ENCODE peak calls at places on chromosome 3, in seven cellular contexts. One of them, this sample, is unnamed.

GRCh38 chr3:159252772-159253384 is 451.0 kb downstream of the MFSD1 start:
- DNase-seq in COR-L47: peak
- DNase-seq in stimulated activated naive B cell treated with anti-CD40 and anti-IgM and Interleukin-4, amounts not matched to agents 10 μg/mL and 1 μg/mL and 100 μg/mL, for 72 hours: no peak
- DNase-seq in GM19239: no peak
- DNase-seq in epithelial cell of esophagus: peak
- DNase-seq in activated naive CD4-positive, alpha-beta T cell: no peak
- DNase-seq in iris pigment epithelial cell: peak
- DNase-seq in this sample: no peak

GRCh38 chr3:195257454-195258448 is 13.2 kb downstream of the XXYLT1 start:
- DNase-seq in COR-L47: no peak
- DNase-seq in stimulated activated naive B cell treated with anti-CD40 and anti-IgM and Interleukin-4, amounts not matched to agents 10 μg/mL and 1 μg/mL and 100 μg/mL, for 72 hours: no peak
- DNase-seq in GM19239: no peak
- DNase-seq in epithelial cell of esophagus: no peak
- DNase-seq in activated naive CD4-positive, alpha-beta T cell: no peak
- DNase-seq in iris pigment epithelial cell: peak
- DNase-seq in this sample: no peak

GRCh38 chr3:131393056-131393455 is 11.5 kb downstream of the NUDT16 start:
- DNase-seq in COR-L47: no peak
- DNase-seq in stimulated activated naive B cell treated with anti-CD40 and anti-IgM and Interleukin-4, amounts not matched to agents 10 μg/mL and 1 μg/mL and 100 μg/mL, for 72 hours: no peak
- DNase-seq in GM19239: no peak
- DNase-seq in epithelial cell of esophagus: no peak
- DNase-seq in activated naive CD4-positive, alpha-beta T cell: no peak
- DNase-seq in iris pigment epithelial cell: no peak
- DNase-seq in this sample: no peak

GRCh38 chr3:159233734-159234133 is 431.9 kb downstream of the MFSD1 start:
- DNase-seq in COR-L47: no peak
- DNase-seq in stimulated activated naive B cell treated with anti-CD40 and anti-IgM and Interleukin-4, amounts not matched to agents 10 μg/mL and 1 μg/mL and 100 μg/mL, for 72 hours: no peak
- DNase-seq in GM19239: no peak
- DNase-seq in epithelial cell of esophagus: no peak
- DNase-seq in activated naive CD4-positive, alpha-beta T cell: no peak
- DNase-seq in iris pigment epithelial cell: no peak
- DNase-seq in this sample: no peak

GRCh38 chr3:171788546-171789351 is 21.5 kb downstream of the PLD1 start:
- DNase-seq in COR-L47: no peak
- DNase-seq in stimulated activated naive B cell treated with anti-CD40 and anti-IgM and Interleukin-4, amounts not matched to agents 10 μg/mL and 1 μg/mL and 100 μg/mL, for 72 hours: no peak
- DNase-seq in GM19239: no peak
- DNase-seq in epithelial cell of esophagus: peak
- DNase-seq in activated naive CD4-positive, alpha-beta T cell: no peak
- DNase-seq in iris pigment epithelial cell: peak
- DNase-seq in this sample: no peak

GRCh38 chr3:9600597-9600996 is 47.0 kb upstream of the LHFPL4 start:
- DNase-seq in COR-L47: no peak
- DNase-seq in stimulated activated naive B cell treated with anti-CD40 and anti-IgM and Interleukin-4, amounts not matched to agents 10 μg/mL and 1 μg/mL and 100 μg/mL, for 72 hours: no peak
- DNase-seq in GM19239: no peak
- DNase-seq in epithelial cell of esophagus: peak
- DNase-seq in activated naive CD4-positive, alpha-beta T cell: no peak
- DNase-seq in iris pigment epithelial cell: peak
- DNase-seq in this sample: no peak

GRCh38 chr3:52494446-52494845 is 692 bp upstream of the STAB1 start:
- DNase-seq in COR-L47: no peak
- DNase-seq in stimulated activated naive B cell treated with anti-CD40 and anti-IgM and Interleukin-4, amounts not matched to agents 10 μg/mL and 1 μg/mL and 100 μg/mL, for 72 hours: no peak
- DNase-seq in GM19239: no peak
- DNase-seq in epithelial cell of esophagus: no peak
- DNase-seq in activated naive CD4-positive, alpha-beta T cell: no peak
- DNase-seq in iris pigment epithelial cell: no peak
- DNase-seq in this sample: no peak

GRCh38 chr3:177538743-177539730 is 341.8 kb upstream of the TBL1XR1 start:
- DNase-seq in COR-L47: no peak
- DNase-seq in stimulated activated naive B cell treated with anti-CD40 and anti-IgM and Interleukin-4, amounts not matched to agents 10 μg/mL and 1 μg/mL and 100 μg/mL, for 72 hours: no peak
- DNase-seq in GM19239: peak
- DNase-seq in epithelial cell of esophagus: no peak
- DNase-seq in activated naive CD4-positive, alpha-beta T cell: no peak
- DNase-seq in iris pigment epithelial cell: peak
- DNase-seq in this sample: no peak

GRCh38 chr3:9553949-9554513 is 409 bp upstream of the LHFPL4 start:
- DNase-seq in COR-L47: no peak
- DNase-seq in stimulated activated naive B cell treated with anti-CD40 and anti-IgM and Interleukin-4, amounts not matched to agents 10 μg/mL and 1 μg/mL and 100 μg/mL, for 72 hours: no peak
- DNase-seq in GM19239: no peak
- DNase-seq in epithelial cell of esophagus: no peak
- DNase-seq in activated naive CD4-positive, alpha-beta T cell: no peak
- DNase-seq in iris pigment epithelial cell: no peak
- DNase-seq in this sample: no peak

GRCh38 chr3:143594217-143594616 is 254.1 kb downstream of the SLC9A9 start:
- DNase-seq in COR-L47: no peak
- DNase-seq in stimulated activated naive B cell treated with anti-CD40 and anti-IgM and Interleukin-4, amounts not matched to agents 10 μg/mL and 1 μg/mL and 100 μg/mL, for 72 hours: no peak
- DNase-seq in GM19239: no peak
- DNase-seq in epithelial cell of esophagus: no peak
- DNase-seq in activated naive CD4-positive, alpha-beta T cell: no peak
- DNase-seq in iris pigment epithelial cell: no peak
- DNase-seq in this sample: no peak

GRCh38 chr3:125433091-125433534 is 58.0 kb upstream of the ZNF148 start:
- DNase-seq in COR-L47: no peak
- DNase-seq in stimulated activated naive B cell treated with anti-CD40 and anti-IgM and Interleukin-4, amounts not matched to agents 10 μg/mL and 1 μg/mL and 100 μg/mL, for 72 hours: no peak
- DNase-seq in GM19239: no peak
- DNase-seq in epithelial cell of esophagus: no peak
- DNase-seq in activated naive CD4-positive, alpha-beta T cell: no peak
- DNase-seq in iris pigment epithelial cell: no peak
- DNase-seq in this sample: no peak

This sample was measured in activated T-helper 1 cell treated with Interleukin-2 at 50 U/mL for 16 hours.